ENCODE peak calls at places on chromosomes 1 and 21, in eight cellular contexts. E is CD4-positive, alpha-beta memory T cell; N is stimulated activated CD8-positive, alpha-beta memory T cell treated with anti-CD3 and anti-CD28 coated beads, Interleukin-4, amount 100 ng/mL, for 1 hour; O is non-pigmented ciliary epithelial cell; C is activated naive CD8-positive, alpha-beta T cell treated with anti-CD3 and anti-CD28 coated beads, Interleukin-2, amount 50 U/mL, for 24 hours; B is iris pigment epithelial cell; V is activated CD4-positive, CD25-positive, alpha-beta regulatory T cell; D is cardiac muscle cell. A is an unnamed sample.

GRCh38 chr1:201295861-201296260 is 12.6 kb downstream of the PKP1 start:
- DNase-seq in E (no peak), N (no peak), O (no peak), C (no peak), B (peak), V (no peak), D (no peak), A (no peak)

GRCh38 chr1:54951810-54952226 is 28.6 kb upstream of the TMEM61 start:
- DNase-seq in E (no peak), N (no peak), O (no peak), C (no peak), B (no peak), V (no peak), D (no peak), A (no peak)

GRCh38 chr1:29800522-29800956 is 564.2 kb downstream of the PTPRU start:
- DNase-seq in E (no peak), N (no peak), O (no peak), C (no peak), B (no peak), V (no peak), D (no peak), A (no peak)

GRCh38 chr1:184716158-184716557 is 38.5 kb downstream of the EDEM3 start:
- DNase-seq in E (no peak), N (no peak), O (no peak), C (no peak), B (peak), V (no peak), D (no peak), A (no peak)

GRCh38 chr1:65393928-65394327 is 26.5 kb upstream of the LEPR start:
- DNase-seq in E (no peak), N (no peak), O (no peak), C (no peak), B (no peak), V (no peak), D (no peak), A (no peak)

GRCh38 chr1:10861822-10862221 is 65.4 kb upstream of the CASZ1 start:
- DNase-seq in E (no peak), N (no peak), O (no peak), C (no peak), B (no peak), V (no peak), D (no peak), A (no peak)

GRCh38 chr1:174799136-174799479 is 200.6 kb upstream of the CACYBP start:
- DNase-seq in E (no peak), N (no peak), O (no peak), C (no peak), B (no peak), V (no peak), D (no peak), A (no peak)

GRCh38 chr1:2920421-2921015 is 100.7 kb upstream of the ACTRT2 start:
- DNase-seq in E (no peak), N (no peak), O (no peak), C (no peak), B (no peak), V (no peak), D (no peak), A (no peak)

GRCh38 chr1:209484429-209484828 is 99.1 kb upstream of the CAMK1G start:
- DNase-seq in E (no peak), N (no peak), O (no peak), C (no peak), B (no peak), V (no peak), D (no peak), A (no peak)

GRCh38 chr1:201591981-201592380 is 53.1 kb downstream of the NAV1 start:
- DNase-seq in E (no peak), N (no peak), O (no peak), C (no peak), B (no peak), V (no peak), D (no peak), A (peak)

GRCh38 chr21:41045534-41046268 is 122.3 kb upstream of the BACE2 start:
- DNase-seq in E (no peak), N (no peak), O (no peak), C (no peak), B (no peak), V (no peak), D (peak), A (peak)

GRCh38 chr1:116878804-116879477 is 30.8 kb upstream of the PTGFRN start:
- DNase-seq in E (no peak), N (no peak), O (no peak), C (no peak), B (peak), V (no peak), D (peak), A (no peak)

GRCh38 chr1:5424802-5425201 is 567.4 kb downstream of the NPHP4 start:
- DNase-seq in E (no peak), N (no peak), O (no peak), C (no peak), B (no peak), V (no peak), D (no peak), A (no peak)

GRCh38 chr1:7885513-7886298 is 32.8 kb upstream of the UTS2 start:
- DNase-seq in E (no peak), N (no peak), O (no peak), C (peak), B (no peak), V (no peak), D (no peak), A (no peak)

A was measured in D341Med.